ENCODE peak calls at places on chromosomes 7 and 10, in four cellular contexts. One of them, this sample, is unnamed.

GRCh38 chr7:36969376-36969775 is 245.1 kb upstream of the AOAH start:
- DNase-seq in K562: no peak
- DNase-seq in HepG2: no peak
- DNase-seq in WTC11: no peak
- DNase-seq in this sample: no peak

GRCh38 chr10:74929197-74929596 is 102.8 kb downstream of the KAT6B start:
- DNase-seq in K562: no peak
- DNase-seq in HepG2: no peak
- DNase-seq in WTC11: no peak
- DNase-seq in this sample: no peak

GRCh38 chr7:114930829-114931655 is 9.1 kb downstream of the MDFIC start:
- DNase-seq in K562: no peak
- DNase-seq in HepG2: no peak
- DNase-seq in WTC11: no peak
- DNase-seq in this sample: no peak

GRCh38 chr10:105188737-105189463 is 547.8 kb downstream of the SORCS3 start:
- DNase-seq in K562: no peak
- DNase-seq in HepG2: peak
- DNase-seq in WTC11: no peak
- DNase-seq in this sample: peak

GRCh38 chr7:111362660-111363059 is 199.6 kb downstream of the IMMP2L start:
- DNase-seq in K562: no peak
- DNase-seq in HepG2: no peak
- DNase-seq in WTC11: no peak
- DNase-seq in this sample: no peak

GRCh38 chr7:27170936-27171635 is 3.0 kb downstream of the HOXA10 start:
- DNase-seq in K562: no peak
- DNase-seq in HepG2: peak
- DNase-seq in WTC11: no peak
- DNase-seq in this sample: no peak

GRCh38 chr7:130430841-130431713 is 9.7 kb downstream of the CEP41 start:
- DNase-seq in K562: no peak
- DNase-seq in HepG2: no peak
- DNase-seq in WTC11: no peak
- DNase-seq in this sample: no peak

GRCh38 chr7:234712-235553 is 42.6 kb downstream of the FAM20C start:
- DNase-seq in K562: no peak
- DNase-seq in HepG2: peak
- DNase-seq in WTC11: no peak
- DNase-seq in this sample: peak

GRCh38 chr7:48259463-48260280 is 88.4 kb downstream of the ABCA13 start:
- DNase-seq in K562: no peak
- DNase-seq in HepG2: no peak
- DNase-seq in WTC11: no peak
- DNase-seq in this sample: no peak

GRCh38 chr10:14562615-14563214 is 212.0 kb downstream of the FAM107B start:
- DNase-seq in K562: no peak
- DNase-seq in HepG2: no peak
- DNase-seq in WTC11: no peak
- DNase-seq in this sample: no peak

GRCh38 chr10:22505923-22506685 is 160.8 kb downstream of the SPAG6 start:
- DNase-seq in K562: no peak
- DNase-seq in HepG2: no peak
- DNase-seq in WTC11: no peak
- DNase-seq in this sample: no peak

GRCh38 chr10:31581741-31582323 is 262.8 kb downstream of the ZEB1 start:
- DNase-seq in K562: no peak
- DNase-seq in HepG2: no peak
- DNase-seq in WTC11: no peak
- DNase-seq in this sample: no peak

GRCh38 chr7:140540142-140540777 is 61.0 kb upstream of the MKRN1 start:
- DNase-seq in K562: no peak
- DNase-seq in HepG2: peak
- DNase-seq in WTC11: no peak
- DNase-seq in this sample: no peak

GRCh38 chr7:132739271-132739955 is 163.1 kb upstream of the PLXNA4 start:
- DNase-seq in K562: no peak
- DNase-seq in HepG2: no peak
- DNase-seq in WTC11: no peak
- DNase-seq in this sample: peak

GRCh38 chr7:112199035-112199655 is 7.1 kb downstream of the DOCK4 start:
- DNase-seq in K562: no peak
- DNase-seq in HepG2: no peak
- DNase-seq in WTC11: no peak
- DNase-seq in this sample: no peak

GRCh38 chr10:122510326-122510725 is 49.0 kb downstream of the HTRA1 start:
- DNase-seq in K562: no peak
- DNase-seq in HepG2: no peak
- DNase-seq in WTC11: no peak
- DNase-seq in this sample: no peak

GRCh38 chr10:15181576-15182156 is 13.2 kb upstream of the NMT2 start:
- DNase-seq in K562: no peak
- DNase-seq in HepG2: no peak
- DNase-seq in WTC11: no peak
- DNase-seq in this sample: no peak

GRCh38 chr7:116101709-116102108 is 71.1 kb upstream of the TFEC start:
- DNase-seq in K562: no peak
- DNase-seq in HepG2: no peak
- DNase-seq in WTC11: no peak
- DNase-seq in this sample: no peak

GRCh38 chr10:124238367-124238766 is 145.0 kb upstream of the CHST15 start:
- DNase-seq in K562: no peak
- DNase-seq in HepG2: no peak
- DNase-seq in WTC11: no peak
- DNase-seq in this sample: no peak

GRCh38 chr10:101568054-101568745 is 19.9 kb downstream of the POLL start:
- DNase-seq in K562: no peak
- DNase-seq in HepG2: no peak
- DNase-seq in WTC11: no peak
- DNase-seq in this sample: no peak

GRCh38 chr10:48309711-48310226 is 3.3 kb downstream of the MAPK8 start:
- DNase-seq in K562: no peak
- DNase-seq in HepG2: peak
- DNase-seq in WTC11: no peak
- DNase-seq in this sample: peak

GRCh38 chr10:50600831-50601466 is 22.8 kb downstream of the SGMS1 start:
- DNase-seq in K562: no peak
- DNase-seq in HepG2: no peak
- DNase-seq in WTC11: no peak
- DNase-seq in this sample: peak

GRCh38 chr7:104998040-104998752 is 15.8 kb upstream of the KMT2E start:
- DNase-seq in K562: no peak
- DNase-seq in HepG2: no peak
- DNase-seq in WTC11: no peak
- DNase-seq in this sample: no peak

GRCh38 chr7:37284805-37285211 is 163.9 kb downstream of the ELMO1 start:
- DNase-seq in K562: peak
- DNase-seq in HepG2: peak
- DNase-seq in WTC11: peak
- DNase-seq in this sample: peak

DNA sequence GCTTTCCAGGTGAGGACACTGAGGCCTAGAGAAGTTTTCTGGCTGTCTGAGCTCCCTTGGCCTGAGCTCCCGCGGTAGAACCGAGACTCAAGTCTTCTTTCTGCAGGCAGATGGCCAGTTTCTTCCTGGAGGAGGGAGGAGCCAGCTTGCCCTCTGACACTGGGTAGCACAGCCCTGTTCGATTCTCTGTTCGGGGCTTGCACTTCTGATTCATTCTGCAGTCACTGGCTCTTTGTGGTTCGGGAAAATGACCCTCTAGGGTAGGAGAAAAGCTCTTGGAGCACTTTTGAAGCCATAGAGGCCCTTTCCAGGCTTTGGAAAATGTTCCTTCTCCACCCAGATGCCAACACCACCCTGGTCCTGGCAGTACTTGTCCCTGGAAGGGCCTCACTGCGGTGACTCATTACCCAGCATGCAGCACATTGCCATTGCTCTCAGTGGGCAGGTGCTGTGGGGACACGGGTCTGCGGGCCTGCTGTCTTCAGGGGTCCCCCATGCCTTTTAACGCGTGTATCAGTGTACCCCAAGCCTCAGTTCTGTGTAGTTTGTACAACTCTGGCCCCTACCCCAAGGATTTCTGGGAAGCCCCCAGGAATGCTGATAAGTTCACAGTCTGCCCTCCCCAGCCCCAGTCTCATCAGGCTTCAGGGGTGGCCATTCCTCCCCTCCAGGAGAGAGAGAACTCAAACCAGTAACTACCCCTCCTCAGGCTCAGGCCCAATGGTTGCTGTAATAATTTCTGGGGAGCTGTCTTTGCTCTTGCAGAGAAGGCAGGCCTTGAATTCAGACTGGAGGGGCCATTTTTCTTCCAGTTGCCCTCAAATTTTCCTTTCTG is 11.9 kb downstream of the CHST3 start:
- DNase-seq in K562: no peak
- DNase-seq in HepG2: no peak
- DNase-seq in WTC11: no peak
- DNase-seq in this sample: peak
- TF ChIP-seq MAX in K562: no peak
- TF ChIP-seq MAX in HepG2: peak
- TF ChIP-seq MAX in WTC11: no peak
- TF ChIP-seq MAX in this sample: peak

DNA sequence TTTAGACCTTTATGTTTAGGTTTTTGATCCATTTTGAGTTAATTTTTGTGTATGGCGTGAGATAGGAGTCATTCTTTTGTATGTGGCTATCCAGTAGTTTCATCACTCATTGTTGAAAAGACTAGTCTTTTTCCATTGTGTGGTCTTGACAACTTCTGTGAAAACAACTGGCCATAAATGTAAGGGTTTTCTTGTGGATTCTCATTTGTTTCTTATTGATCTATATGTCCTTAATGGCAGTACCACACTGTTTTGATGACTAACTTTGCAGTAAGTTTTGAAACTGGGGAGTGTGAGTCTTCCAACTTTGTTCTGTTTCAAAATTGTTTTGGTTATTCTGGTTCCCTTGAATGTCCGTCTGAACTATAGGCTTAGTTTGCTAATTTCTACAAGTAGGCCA is 16.3 kb downstream of the SEPTIN7 start:
- DNase-seq in K562: no peak
- DNase-seq in HepG2: no peak
- DNase-seq in WTC11: no peak
- DNase-seq in this sample: no peak
- TF ChIP-seq NR3C1 in K562: no peak
- TF ChIP-seq NR3C1 in HepG2: no peak
- TF ChIP-seq NR3C1 in WTC11: no peak
- TF ChIP-seq NR3C1 in this sample: no peak

GRCh38 chr7:127891144-127891543 is 140.1 kb downstream of the LRRC4 start:
- DNase-seq in K562: no peak
- DNase-seq in HepG2: no peak
- DNase-seq in WTC11: no peak
- DNase-seq in this sample: no peak

GRCh38 chr7:127890726-127891125 is 140.5 kb downstream of the LRRC4 start:
- DNase-seq in K562: no peak
- DNase-seq in HepG2: no peak
- DNase-seq in WTC11: no peak
- DNase-seq in this sample: no peak

GRCh38 chr7:127888411-127888810 is 142.8 kb downstream of the LRRC4 start:
- DNase-seq in K562: no peak
- DNase-seq in HepG2: no peak
- DNase-seq in WTC11: no peak
- DNase-seq in this sample: no peak

GRCh38 chr7:127888825-127889224 is 142.4 kb downstream of the LRRC4 start:
- DNase-seq in K562: no peak
- DNase-seq in HepG2: no peak
- DNase-seq in WTC11: no peak
- DNase-seq in this sample: no peak

DNA sequence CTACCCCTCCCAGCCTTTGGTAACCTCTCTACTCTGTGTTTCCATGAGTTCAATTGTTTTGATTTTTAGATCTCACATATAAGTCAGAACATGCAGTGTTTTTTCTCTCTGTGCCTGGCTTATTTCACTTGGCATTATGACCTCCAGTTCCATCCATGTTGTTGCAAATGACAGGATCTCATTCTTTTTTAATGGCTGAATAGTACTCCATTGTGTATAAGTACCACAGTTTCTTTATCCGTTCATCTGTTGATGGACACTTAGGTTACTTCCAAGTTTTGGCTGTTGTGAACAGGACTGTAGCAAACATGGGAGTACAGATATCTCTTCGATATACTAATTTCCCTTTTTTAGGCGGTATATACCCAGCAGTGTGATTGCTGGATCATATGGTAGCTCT is 141.6 kb downstream of the LRRC4 start:
- DNase-seq in K562: no peak
- DNase-seq in HepG2: no peak
- DNase-seq in WTC11: no peak
- DNase-seq in this sample: no peak
- TF ChIP-seq MAX in K562: no peak
- TF ChIP-seq MAX in HepG2: no peak
- TF ChIP-seq MAX in WTC11: no peak
- TF ChIP-seq MAX in this sample: no peak

GRCh38 chr10:115989621-115990020 is 283.4 kb downstream of the GFRA1 start:
- DNase-seq in K562: no peak
- DNase-seq in HepG2: no peak
- DNase-seq in WTC11: no peak
- DNase-seq in this sample: no peak

GRCh38 chr10:115988380-115988779 is 284.6 kb downstream of the GFRA1 start:
- DNase-seq in K562: no peak
- DNase-seq in HepG2: no peak
- DNase-seq in WTC11: no peak
- DNase-seq in this sample: no peak

GRCh38 chr10:115996031-115996430 is 277.0 kb downstream of the GFRA1 start:
- DNase-seq in K562: no peak
- DNase-seq in HepG2: no peak
- DNase-seq in WTC11: no peak
- DNase-seq in this sample: no peak

GRCh38 chr10:115998301-115998700 is 274.7 kb downstream of the GFRA1 start:
- DNase-seq in K562: no peak
- DNase-seq in HepG2: no peak
- DNase-seq in WTC11: no peak
- DNase-seq in this sample: no peak

DNA sequence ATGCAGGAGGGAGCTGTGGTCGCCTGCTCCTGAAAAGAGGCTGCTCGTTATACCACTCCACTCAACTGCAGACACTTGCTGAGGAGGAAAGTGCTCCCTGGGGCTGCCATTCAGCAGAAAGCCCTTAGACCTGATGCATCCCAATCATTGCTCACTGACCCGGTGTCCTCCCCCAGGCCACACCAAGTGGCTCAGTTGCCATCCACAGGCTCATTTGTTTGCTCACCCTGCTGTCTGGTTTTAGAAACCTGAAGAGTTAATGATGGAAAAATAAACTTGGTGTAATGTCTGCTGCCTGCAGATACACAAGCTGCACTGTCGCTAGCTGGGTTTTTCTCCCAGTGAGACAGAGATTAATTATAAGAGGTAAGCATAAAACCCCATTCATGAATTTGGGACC is 280.5 kb downstream of the GFRA1 start:
- DNase-seq in K562: no peak
- DNase-seq in HepG2: no peak
- DNase-seq in WTC11: no peak
- DNase-seq in this sample: no peak
- TF ChIP-seq NR3C1 in K562: no peak
- TF ChIP-seq NR3C1 in HepG2: no peak
- TF ChIP-seq NR3C1 in WTC11: no peak
- TF ChIP-seq NR3C1 in this sample: no peak

GRCh38 chr10:116269612-116270011 is 3.4 kb downstream of the GFRA1 start:
- DNase-seq in K562: no peak
- DNase-seq in HepG2: no peak
- DNase-seq in WTC11: no peak
- DNase-seq in this sample: no peak
- TF ChIP-seq MAX in K562: no peak
- TF ChIP-seq MAX in HepG2: no peak
- TF ChIP-seq MAX in WTC11: no peak
- TF ChIP-seq MAX in this sample: no peak

GRCh38 chr10:116848032-116848911 is 1.0 kb upstream of the ENO4 start:
- DNase-seq in K562: no peak
- DNase-seq in HepG2: no peak
- DNase-seq in WTC11: no peak
- DNase-seq in this sample: no peak
- TF ChIP-seq NR3C1 in K562: no peak
- TF ChIP-seq NR3C1 in HepG2: no peak
- TF ChIP-seq NR3C1 in WTC11: no peak
- TF ChIP-seq NR3C1 in this sample: no peak